ENCODE peak calls at places on chromosomes 2 and 18, in seven cellular contexts. O, M, S, E, Z, W and D are unnamed samples.

GRCh38 chr2:160247295-160247694 is 47.2 kb upstream of the ITGB6 start:
- DNase-seq in O (no peak), M (no peak), S (no peak), E (no peak), Z (no peak), W (no peak), D (no peak)

GRCh38 chr18:38369772-38370690 is 804.4 kb upstream of the CELF4 start:
- DNase-seq in O (no peak), M (no peak), S (no peak), E (no peak), Z (no peak), W (no peak), D (no peak)

GRCh38 chr2:96536445-96537065 is at the start of gene ARID5A:
- DNase-seq in O (peak), M (peak), S (peak), E (peak), Z (peak), W (peak), D (peak)

GRCh38 chr18:26909599-26910290 is 44.2 kb upstream of the AQP4 start:
- DNase-seq in O (no peak), M (no peak), S (no peak), E (no peak), Z (no peak), W (no peak), D (no peak)

GRCh38 chr2:142868281-142868762 is 9.1 kb upstream of the KYNU start:
- DNase-seq in O (peak), M (peak), S (peak), E (no peak), Z (peak), W (no peak), D (peak)

GRCh38 chr2:227871375-227871788 is at the start of gene DAW1:
- DNase-seq in O (no peak), M (peak), S (peak), E (no peak), Z (peak), W (no peak), D (no peak)

GRCh38 chr18:56038258-56039030 is 450.5 kb upstream of the TCF4 start:
- DNase-seq in O (no peak), M (no peak), S (no peak), E (no peak), Z (no peak), W (no peak), D (no peak)

GRCh38 chr2:162118166-162119031 is 33.6 kb downstream of the GCG start:
- DNase-seq in O (no peak), M (no peak), S (peak), E (no peak), Z (peak), W (no peak), D (no peak)

GRCh38 chr2:35125278-35125677 is 1230.3 kb upstream of the CRIM1 start:
- DNase-seq in O (no peak), M (no peak), S (no peak), E (no peak), Z (no peak), W (no peak), D (no peak)

GRCh38 chr2:179218848-179219594 is 45.6 kb downstream of the SESTD1 start:
- DNase-seq in O (peak), M (peak), S (peak), E (peak), Z (peak), W (peak), D (peak)

GRCh38 chr2:238107525-238108422 is 7.6 kb downstream of the ESPNL start:
- DNase-seq in O (no peak), M (peak), S (no peak), E (no peak), Z (no peak), W (no peak), D (no peak)

GRCh38 chr18:3368193-3368592 is 81.8 kb upstream of the TGIF1 start:
- DNase-seq in O (no peak), M (no peak), S (no peak), E (no peak), Z (no peak), W (no peak), D (no peak)

GRCh38 chr2:6181525-6182270 is 489.5 kb downstream of the SOX11 start:
- DNase-seq in O (no peak), M (no peak), S (no peak), E (no peak), Z (no peak), W (no peak), D (no peak)

GRCh38 chr2:25250331-25251031 is 82.1 kb upstream of the POMC start:
- DNase-seq in O (no peak), M (no peak), S (no peak), E (no peak), Z (no peak), W (no peak), D (no peak)

GRCh38 chr18:76691800-76692199 is 130.6 kb upstream of the ZNF236 start:
- DNase-seq in O (no peak), M (no peak), S (no peak), E (no peak), Z (no peak), W (no peak), D (no peak)

GRCh38 chr2:61229936-61230335 is 67.9 kb downstream of the C2orf74 start:
- DNase-seq in O (no peak), M (no peak), S (no peak), E (no peak), Z (no peak), W (no peak), D (no peak)

GRCh38 chr2:162123806-162124758 is 28.0 kb downstream of the GCG start:
- DNase-seq in O (no peak), M (no peak), S (no peak), E (no peak), Z (no peak), W (no peak), D (no peak)

GRCh38 chr2:120237491-120237902 is 14.3 kb upstream of the TMEM185B start:
- DNase-seq in O (no peak), M (no peak), S (no peak), E (no peak), Z (no peak), W (no peak), D (no peak)

GRCh38 chr2:120238728-120239487 is 13.7 kb upstream of the RALB start:
- DNase-seq in O (no peak), M (no peak), S (no peak), E (no peak), Z (peak), W (no peak), D (no peak)

GRCh38 chr2:120240901-120241429 is 11.7 kb upstream of the RALB start:
- DNase-seq in O (no peak), M (no peak), S (no peak), E (no peak), Z (no peak), W (no peak), D (no peak)

GRCh38 chr2:120241709-120242108 is 10.9 kb upstream of the RALB start:
- DNase-seq in O (no peak), M (no peak), S (no peak), E (no peak), Z (no peak), W (no peak), D (no peak)

DNA sequence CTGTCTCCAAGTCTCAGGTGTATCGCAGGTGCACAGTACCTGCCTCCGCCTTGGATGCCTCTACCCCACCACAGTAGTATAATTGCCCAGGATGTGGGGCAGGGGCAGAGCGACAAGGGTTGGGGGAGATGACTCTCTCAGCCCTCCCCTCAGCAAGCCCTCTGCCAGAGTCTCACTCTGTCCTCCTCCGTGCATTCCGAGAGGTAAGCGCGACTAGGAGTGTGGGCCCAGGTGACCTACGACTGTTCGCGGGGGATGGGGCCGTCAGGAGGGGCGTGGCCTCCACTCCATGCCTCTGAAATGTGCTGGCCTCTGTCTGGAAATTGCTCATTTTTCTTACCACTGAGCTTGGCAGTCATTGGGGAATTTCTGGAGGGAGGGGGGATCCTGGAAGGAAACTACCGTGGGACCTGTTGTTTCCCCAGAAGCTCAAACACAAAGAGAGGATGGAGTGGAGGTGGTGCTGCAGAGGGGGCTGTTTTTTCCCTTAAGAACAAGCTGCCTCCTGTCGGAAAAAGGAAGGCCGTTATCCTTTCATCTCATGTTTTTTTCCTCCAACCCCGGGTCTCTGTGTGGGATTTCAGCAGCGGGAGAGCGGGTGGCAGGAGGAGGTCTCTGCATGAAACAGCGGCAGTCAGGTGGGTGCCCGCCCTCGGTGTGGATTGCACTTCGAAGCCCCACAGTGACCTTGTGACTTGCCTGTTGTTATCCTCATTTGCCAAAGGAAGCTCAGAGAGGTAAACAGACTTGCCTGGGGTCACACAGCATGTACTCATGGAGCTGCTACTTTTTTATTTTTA is 13.0 kb upstream of the RALB start:
- DNase-seq in O (no peak), M (no peak), S (peak), E (no peak), Z (peak), W (no peak), D (no peak)
- H3K27ac ChIP-seq in O (peak), M (no peak), S (peak), E (no peak), Z (no peak), W (no peak), D (peak)

GRCh38 chr18:23809411-23809810 is 120.2 kb downstream of the LAMA3 start:
- DNase-seq in O (no peak), M (no peak), S (no peak), E (no peak), Z (no peak), W (no peak), D (no peak)

GRCh38 chr18:23805898-23806297 is 116.6 kb downstream of the LAMA3 start:
- DNase-seq in O (no peak), M (no peak), S (no peak), E (no peak), Z (no peak), W (no peak), D (no peak)

GRCh38 chr18:23812566-23813440 is 123.5 kb downstream of the LAMA3 start:
- DNase-seq in O (no peak), M (no peak), S (no peak), E (no peak), Z (no peak), W (no peak), D (no peak)

GRCh38 chr18:23811176-23811575 is 121.9 kb downstream of the LAMA3 start:
- DNase-seq in O (no peak), M (no peak), S (no peak), E (no peak), Z (no peak), W (no peak), D (no peak)

DNA sequence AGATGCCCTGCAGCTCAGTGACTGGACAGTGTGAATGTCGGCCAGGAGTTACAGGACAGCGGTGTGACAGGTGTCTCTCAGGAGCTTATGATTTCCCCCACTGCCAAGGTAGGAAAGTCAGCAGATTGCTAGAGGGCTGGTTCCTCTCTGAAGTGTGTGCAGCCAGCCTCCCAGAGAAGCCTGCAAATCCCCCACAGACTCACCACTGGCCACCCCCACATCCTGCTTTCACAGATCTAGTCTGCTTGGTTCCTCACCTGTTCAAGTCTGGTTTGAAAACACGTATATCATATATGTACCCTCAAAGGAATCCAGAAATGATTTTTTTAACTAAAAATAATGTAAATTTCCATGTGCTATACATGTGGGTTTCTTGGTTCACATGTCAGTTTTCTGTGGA is 121.1 kb downstream of the LAMA3 start:
- DNase-seq in O (no peak), M (no peak), S (no peak), E (no peak), Z (no peak), W (no peak), D (no peak)
- H3K27ac ChIP-seq in O (no peak), M (no peak), S (no peak), E (no peak), Z (no peak), W (no peak), D (no peak)

GRCh38 chr2:133232556-133232955 is 335.7 kb downstream of the NCKAP5 start:
- DNase-seq in O (no peak), M (no peak), S (no peak), E (no peak), Z (no peak), W (no peak), D (no peak)
- H3K27ac ChIP-seq in O (no peak), M (no peak), S (no peak), E (no peak), Z (no peak), W (no peak), D (no peak)

DNA sequence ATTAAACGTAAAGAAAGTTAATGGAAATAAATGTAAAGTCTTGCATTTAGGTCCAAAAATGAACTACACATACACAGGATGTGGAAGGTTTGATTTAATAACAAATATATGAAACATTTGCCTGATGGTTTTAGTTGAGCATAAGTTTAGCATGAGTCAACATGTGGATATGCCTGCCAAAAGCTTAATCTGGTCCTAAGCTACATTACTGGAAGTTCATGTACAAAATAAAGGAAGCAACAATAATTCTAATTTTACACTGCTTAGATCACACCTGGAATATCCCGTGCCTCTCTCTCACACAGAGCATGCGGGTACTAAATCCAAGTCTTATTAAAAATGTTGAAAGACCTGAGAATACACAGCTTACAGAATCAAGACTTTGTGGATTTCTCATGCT is 276.5 kb upstream of the NRP2 start:
- DNase-seq in O (no peak), M (no peak), S (no peak), E (no peak), Z (no peak), W (no peak), D (no peak)
- H3K27ac ChIP-seq in O (no peak), M (no peak), S (no peak), E (no peak), Z (no peak), W (no peak), D (no peak)

DNA sequence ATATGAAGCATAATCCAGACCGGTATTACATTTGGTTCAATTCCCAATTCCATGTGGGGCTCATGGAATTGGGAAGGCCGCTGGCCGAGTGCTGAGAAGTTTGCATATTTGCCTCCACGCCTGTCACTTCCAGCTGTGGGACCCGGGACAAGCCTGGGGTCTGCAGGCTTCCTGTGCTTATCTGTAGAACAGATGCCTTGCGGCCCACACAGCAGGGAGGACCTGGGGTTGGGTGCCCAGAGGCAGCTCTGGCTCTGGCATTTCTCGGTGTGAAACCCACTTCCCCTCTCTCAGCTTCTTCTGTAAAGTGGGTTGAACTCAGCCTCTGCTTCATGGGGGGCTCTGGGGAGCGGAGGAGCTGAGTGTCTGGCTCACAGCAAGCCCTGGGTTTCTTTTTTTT is 97.9 kb downstream of the SH3BP4 start:
- DNase-seq in O (no peak), M (peak), S (no peak), E (no peak), Z (peak), W (no peak), D (no peak)
- H3K27ac ChIP-seq in O (peak), M (no peak), S (peak), E (no peak), Z (no peak), W (no peak), D (no peak)

GRCh38 chr2:62412347-62412742 is 93.7 kb downstream of the TMEM17 start:
- DNase-seq in O (no peak), M (no peak), S (no peak), E (no peak), Z (no peak), W (no peak), D (peak)

GRCh38 chr2:62407838-62408589 is 98.0 kb downstream of the TMEM17 start:
- DNase-seq in O (no peak), M (no peak), S (no peak), E (no peak), Z (no peak), W (no peak), D (no peak)

GRCh38 chr2:62410926-62411456 is 95.0 kb downstream of the TMEM17 start:
- DNase-seq in O (no peak), M (no peak), S (no peak), E (no peak), Z (no peak), W (no peak), D (no peak)

GRCh38 chr2:62409442-62409841 is 96.6 kb downstream of the TMEM17 start:
- DNase-seq in O (no peak), M (no peak), S (no peak), E (no peak), Z (no peak), W (no peak), D (peak)

GRCh38 chr2:62410015-62410453 is 96.0 kb downstream of the TMEM17 start:
- DNase-seq in O (no peak), M (no peak), S (no peak), E (no peak), Z (no peak), W (no peak), D (no peak)
- H3K27ac ChIP-seq in O (no peak), M (no peak), S (peak), E (no peak), Z (no peak), W (peak), D (peak)